ENCODE peak calls at places on chromosome 3, in five cellular contexts. X is Right ventricle myocardium inferior, T is natural killer cell, R is sciatic nerve, B is PC-3. G is an unnamed sample.

GRCh38 chr3:146129750-146130149 is 31.2 kb downstream of the PLOD2 start:
- ATAC-seq in X (no peak), T (no peak), R (no peak), B (no peak), G (no peak)

GRCh38 chr3:151818361-151818760 is 4.4 kb downstream of the AADAC start:
- ATAC-seq in X (no peak), T (no peak), B (no peak), R (no peak), G (no peak)

GRCh38 chr3:39541442-39541841 is 74.0 kb downstream of the MOBP start:
- ATAC-seq in X (no peak), R (no peak), B (no peak), T (no peak), G (no peak)

GRCh38 chr3:130835483-130835882 is 58.4 kb upstream of the ATP2C1 start:
- ATAC-seq in T (no peak), B (no peak), R (no peak), X (peak; percentile 83), G (no peak)

GRCh38 chr3:121943434-121943833 is 49.2 kb downstream of the SLC15A2 start:
- ATAC-seq in T (no peak), X (no peak), B (peak; percentile 68), R (no peak), G (no peak)

GRCh38 chr3:24154751-24155150 is 209.7 kb downstream of the NR1D2 start:
- ATAC-seq in B (no peak), T (no peak), R (no peak), X (no peak), G (no peak)

GRCh38 chr3:193556841-193557240 is 2.1 kb upstream of the ATP13A4 start:
- ATAC-seq in B (no peak), T (no peak), R (no peak), X (no peak), G (no peak)

GRCh38 chr3:185024966-185025365 is 127.9 kb downstream of the C3orf70 start:
- ATAC-seq in X (no peak), R (no peak), T (peak; percentile 56), B (no peak), G (no peak)

GRCh38 chr3:64355473-64355872 is 130.2 kb upstream of the PRICKLE2 start:
- ATAC-seq in B (peak; percentile 55), T (no peak), X (peak; percentile 49), R (peak; percentile 55), G (peak; percentile 55)

GRCh38 chr3:21645121-21645897 is 105.7 kb downstream of the ZNF385D start:
- ATAC-seq in X (peak; percentile 93), R (peak; percentile 49), B (no peak), T (no peak), G (no peak)

GRCh38 chr3:22617372-22617771 is 585.8 kb upstream of the UBE2E2 start:
- ATAC-seq in X (no peak), B (peak; percentile 8), T (no peak), R (no peak), G (no peak)

GRCh38 chr3:60053518-60054265 is 1003.9 kb upstream of the CFAP20DC start:
- ATAC-seq in B (no peak), X (no peak), R (no peak), T (no peak), G (no peak)

GRCh38 chr3:31370093-31370666 is 162.5 kb upstream of the STT3B start:
- ATAC-seq in T (no peak), X (no peak), B (no peak), R (peak; percentile 49), G (no peak)

GRCh38 chr3:170164720-170165119 is 16.8 kb downstream of the PHC3 start:
- ATAC-seq in B (no peak), T (no peak), R (no peak), X (no peak), G (no peak)

GRCh38 chr3:66812126-66812525 is 186.0 kb upstream of the KBTBD8 start:
- ATAC-seq in T (no peak), X (no peak), R (no peak), B (no peak), G (no peak)

GRCh38 chr3:1275495-1275894 is 182.7 kb downstream of the CNTN6 start:
- ATAC-seq in X (no peak), T (no peak), B (no peak), R (no peak), G (no peak)

GRCh38 chr3:170863768-170864167 is 6.2 kb downstream of the RPL22L1 start:
- ATAC-seq in B (no peak), T (no peak), X (no peak), R (no peak), G (no peak)

GRCh38 chr3:3088066-3088465 is 22.1 kb downstream of the IL5RA start:
- ATAC-seq in B (no peak), X (no peak), T (no peak), R (no peak), G (no peak)

GRCh38 chr3:67109651-67110204 is 111.6 kb downstream of the KBTBD8 start:
- ATAC-seq in X (no peak), R (no peak), T (no peak), B (no peak), G (no peak)

GRCh38 chr3:124540550-124541201 is 189.6 kb upstream of the UMPS start:
- ATAC-seq in X (peak; percentile 79), T (no peak), B (no peak), R (no peak), G (no peak)

GRCh38 chr3:15614958-15615357 is 13.4 kb downstream of the BTD start:
- ATAC-seq in B (no peak), R (no peak), X (no peak), T (no peak), G (no peak)

GRCh38 chr3:50665603-50666115 is 9.1 kb upstream of the DOCK3 start:
- ATAC-seq in B (no peak), X (no peak), T (no peak), R (peak; percentile 20), G (no peak)

GRCh38 chr3:177589921-177590336 is 392.6 kb upstream of the TBL1XR1 start:
- ATAC-seq in X (peak; percentile 10), T (no peak), B (peak; percentile 90), R (peak; percentile 64), G (peak; percentile 72)

GRCh38 chr3:73206006-73206405 is 144.5 kb downstream of the EBLN2 start:
- ATAC-seq in T (no peak), R (no peak), B (no peak), X (no peak), G (no peak)

GRCh38 chr3:129665024-129665768 is 58.7 kb upstream of the PLXND1 start:
- ATAC-seq in B (peak; percentile 52), X (no peak), T (no peak), R (no peak), G (no peak)

GRCh38 chr3:170458285-170458684 is 39.6 kb downstream of the CLDN11 start:
- ATAC-seq in T (no peak), R (no peak), X (no peak), B (no peak), G (no peak)

GRCh38 chr3:9955611-9956352 is 3.6 kb upstream of the PRRT3 start:
- ATAC-seq in R (peak; percentile 61), T (no peak), B (peak; percentile 19), X (no peak), G (no peak)

GRCh38 chr3:66381621-66382020 is 119.2 kb downstream of the LRIG1 start:
- ATAC-seq in X (no peak), B (no peak), R (no peak), T (no peak), G (no peak)

GRCh38 chr3:43689766-43690399 is 855 bp upstream of the ABHD5 start:
- ATAC-seq in R (no peak), B (peak; percentile 33), X (no peak), T (no peak), G (no peak)

GRCh38 chr3:50515565-50516047 is 12.2 kb upstream of the CACNA2D2 start:
- ATAC-seq in B (no peak), T (peak; percentile 76), R (peak; percentile 78), X (peak; percentile 52), G (peak; percentile 75)

GRCh38 chr3:195102609-195103467 is 168.1 kb downstream of the XXYLT1 start:
- ATAC-seq in X (peak; percentile 46), T (no peak), B (peak; percentile 48), R (peak; percentile 25), G (no peak)

GRCh38 chr3:138984816-138985215 is 21.3 kb downstream of the PRR23A start:
- ATAC-seq in X (no peak), R (no peak), T (no peak), B (no peak), G (no peak)

GRCh38 chr3:146832815-146833458 is 227.8 kb upstream of the PLSCR5 start:
- ATAC-seq in B (no peak), T (no peak), R (no peak), X (no peak), G (peak; percentile 45)

GRCh38 chr3:121566773-121567172 is 976 bp upstream of the ARGFX start:
- ATAC-seq in X (no peak), B (no peak), R (no peak), T (no peak), G (no peak)

GRCh38 chr3:97712919-97713318 is 51.6 kb upstream of the ARL6 start:
- ATAC-seq in R (no peak), B (no peak), T (no peak), X (peak; percentile 65), G (no peak)